ENCODE peak calls at places on chromosomes 3 and 15, in eight cellular contexts. S, Z, V, W, U, H, N and O are unnamed samples.

GRCh38 chr3:59608356-59608755 is 558.5 kb upstream of the CFAP20DC start:
- DNase-seq in S (no peak), Z (no peak), V (no peak), W (no peak), U (no peak), H (no peak), N (no peak), O (no peak)

GRCh38 chr3:124360626-124361025 is 368.7 kb upstream of the ROPN1 start:
- DNase-seq in S (no peak), Z (no peak), V (no peak), W (no peak), U (no peak), H (no peak), N (no peak), O (no peak)

GRCh38 chr3:193563999-193564398 is 9.3 kb upstream of the ATP13A4 start:
- DNase-seq in S (peak), Z (peak), V (no peak), W (no peak), U (no peak), H (no peak), N (no peak), O (no peak)

GRCh38 chr3:104629038-104629437 is 737.7 kb upstream of the ALCAM start:
- DNase-seq in S (no peak), Z (peak), V (no peak), W (no peak), U (peak), H (no peak), N (no peak), O (no peak)

GRCh38 chr3:188431553-188431952 is 277.6 kb downstream of the LPP start:
- DNase-seq in S (no peak), Z (peak), V (no peak), W (no peak), U (peak), H (no peak), N (no peak), O (no peak)

GRCh38 chr3:174253221-174253620 is 605.9 kb upstream of the NAALADL2 start:
- DNase-seq in S (no peak), Z (no peak), V (no peak), W (no peak), U (no peak), H (no peak), N (no peak), O (no peak)

GRCh38 chr3:10340046-10340445 is 19.1 kb upstream of the SEC13 start:
- DNase-seq in S (no peak), Z (no peak), V (no peak), W (no peak), U (no peak), H (no peak), N (no peak), O (no peak)

GRCh38 chr3:2420919-2421318 is 322.3 kb downstream of the CNTN4 start:
- DNase-seq in S (no peak), Z (peak), V (no peak), W (no peak), U (no peak), H (no peak), N (no peak), O (no peak)

GRCh38 chr15:38486946-38487345 is 33.0 kb downstream of the FAM98B start:
- DNase-seq in S (no peak), Z (no peak), V (no peak), W (no peak), U (peak), H (no peak), N (no peak), O (no peak)

GRCh38 chr3:169085827-169086226 is 577.7 kb downstream of the MECOM start:
- DNase-seq in S (no peak), Z (peak), V (no peak), W (no peak), U (peak), H (no peak), N (no peak), O (no peak)

GRCh38 chr15:90762109-90762508 is 45.0 kb downstream of the BLM start:
- DNase-seq in S (no peak), Z (no peak), V (no peak), W (no peak), U (no peak), H (no peak), N (peak), O (no peak)

GRCh38 chr3:171162986-171163723 is 136.6 kb upstream of the SLC2A2 start:
- DNase-seq in S (no peak), Z (peak), V (no peak), W (no peak), U (no peak), H (no peak), N (no peak), O (no peak)

GRCh38 chr15:70214941-70215635 is 117.4 kb upstream of the TLE3 start:
- DNase-seq in S (no peak), Z (no peak), V (no peak), W (no peak), U (no peak), H (no peak), N (no peak), O (no peak)

GRCh38 chr3:37661615-37662306 is 199.9 kb upstream of the CTDSPL start:
- DNase-seq in S (no peak), Z (no peak), V (no peak), W (no peak), U (no peak), H (no peak), N (no peak), O (no peak)